ENCODE peak calls at places on chromosomes 5 and 9, in nine cellular contexts. One of them, this sample, is unnamed.
A peak's percentile ranks its signal among the peaks of the same experiment; 100 is the strongest.

GRCh38 chr5:96745844-96746531 is 61.8 kb downstream of the ERAP1 start:
- DNase-seq in endodermal cell: no peak
- DNase-seq in Peyer's patch: no peak
- DNase-seq in progenitor cell of endocrine pancreas: no peak
- DNase-seq in BE2C: no peak
- DNase-seq in GM13977: no peak
- DNase-seq in transverse colon: no peak
- DNase-seq in prostate gland: no peak
- DNase-seq in dorsolateral prefrontal cortex: no peak
- DNase-seq in this sample: no peak

GRCh38 chr5:181261320-181262085 is 560 bp upstream of the TRIM52 start:
- DNase-seq in endodermal cell: peak; percentile 90
- DNase-seq in Peyer's patch: peak; percentile 84
- DNase-seq in progenitor cell of endocrine pancreas: peak; percentile 43
- DNase-seq in BE2C: peak; percentile 82
- DNase-seq in GM13977: peak; percentile 71
- DNase-seq in transverse colon: peak; percentile 81
- DNase-seq in prostate gland: peak; percentile 62
- DNase-seq in dorsolateral prefrontal cortex: peak; percentile 63
- DNase-seq in this sample: peak; percentile 77

GRCh38 chr5:62596096-62596495 is 17.5 kb downstream of the LRRC70 start:
- DNase-seq in endodermal cell: no peak
- DNase-seq in Peyer's patch: no peak
- DNase-seq in progenitor cell of endocrine pancreas: no peak
- DNase-seq in BE2C: no peak
- DNase-seq in GM13977: no peak
- DNase-seq in transverse colon: no peak
- DNase-seq in prostate gland: no peak
- DNase-seq in dorsolateral prefrontal cortex: no peak
- DNase-seq in this sample: no peak

GRCh38 chr9:91033802-91034201 is 232.2 kb downstream of the SYK start:
- DNase-seq in endodermal cell: peak; percentile 88
- DNase-seq in Peyer's patch: peak; percentile 57
- DNase-seq in progenitor cell of endocrine pancreas: no peak
- DNase-seq in BE2C: peak; percentile 36
- DNase-seq in GM13977: peak; percentile 40
- DNase-seq in transverse colon: peak; percentile 50
- DNase-seq in prostate gland: no peak
- DNase-seq in dorsolateral prefrontal cortex: no peak
- DNase-seq in this sample: no peak

GRCh38 chr5:72994578-72994977 is 38.7 kb downstream of the FCHO2 start:
- DNase-seq in endodermal cell: no peak
- DNase-seq in Peyer's patch: no peak
- DNase-seq in progenitor cell of endocrine pancreas: no peak
- DNase-seq in BE2C: no peak
- DNase-seq in GM13977: no peak
- DNase-seq in transverse colon: no peak
- DNase-seq in prostate gland: no peak
- DNase-seq in dorsolateral prefrontal cortex: no peak
- DNase-seq in this sample: no peak

GRCh38 chr9:125613156-125613555 is 93.9 kb downstream of the MAPKAP1 start:
- DNase-seq in endodermal cell: no peak
- DNase-seq in Peyer's patch: no peak
- DNase-seq in progenitor cell of endocrine pancreas: no peak
- DNase-seq in BE2C: no peak
- DNase-seq in GM13977: no peak
- DNase-seq in transverse colon: no peak
- DNase-seq in prostate gland: no peak
- DNase-seq in dorsolateral prefrontal cortex: no peak
- DNase-seq in this sample: no peak

GRCh38 chr5:9351535-9351934 is 194.3 kb downstream of the SEMA5A start:
- DNase-seq in endodermal cell: no peak
- DNase-seq in Peyer's patch: no peak
- DNase-seq in progenitor cell of endocrine pancreas: no peak
- DNase-seq in BE2C: no peak
- DNase-seq in GM13977: no peak
- DNase-seq in transverse colon: no peak
- DNase-seq in prostate gland: no peak
- DNase-seq in dorsolateral prefrontal cortex: no peak
- DNase-seq in this sample: no peak

GRCh38 chr5:154118832-154119442 is 71.6 kb upstream of the GALNT10 start:
- DNase-seq in endodermal cell: peak; percentile 49
- DNase-seq in Peyer's patch: peak; percentile 21
- DNase-seq in progenitor cell of endocrine pancreas: no peak
- DNase-seq in BE2C: no peak
- DNase-seq in GM13977: no peak
- DNase-seq in transverse colon: no peak
- DNase-seq in prostate gland: no peak
- DNase-seq in dorsolateral prefrontal cortex: no peak
- DNase-seq in this sample: no peak

GRCh38 chr5:151225071-151225470 is 1.2 kb upstream of the CCDC69 start:
- DNase-seq in endodermal cell: no peak
- DNase-seq in Peyer's patch: no peak
- DNase-seq in progenitor cell of endocrine pancreas: no peak
- DNase-seq in BE2C: no peak
- DNase-seq in GM13977: no peak
- DNase-seq in transverse colon: no peak
- DNase-seq in prostate gland: no peak
- DNase-seq in dorsolateral prefrontal cortex: no peak
- DNase-seq in this sample: no peak

GRCh38 chr5:151224372-151224771 is 480 bp upstream of the CCDC69 start:
- DNase-seq in endodermal cell: no peak
- DNase-seq in Peyer's patch: no peak
- DNase-seq in progenitor cell of endocrine pancreas: no peak
- DNase-seq in BE2C: no peak
- DNase-seq in GM13977: peak; percentile 48
- DNase-seq in transverse colon: no peak
- DNase-seq in prostate gland: no peak
- DNase-seq in dorsolateral prefrontal cortex: no peak
- DNase-seq in this sample: no peak

GRCh38 chr5:151222769-151223446 is 984 bp downstream of the CCDC69 start:
- DNase-seq in endodermal cell: peak; percentile 66
- DNase-seq in Peyer's patch: peak; percentile 81
- DNase-seq in progenitor cell of endocrine pancreas: no peak
- DNase-seq in BE2C: no peak
- DNase-seq in GM13977: peak; percentile 68
- DNase-seq in transverse colon: peak; percentile 69
- DNase-seq in prostate gland: peak; percentile 9
- DNase-seq in dorsolateral prefrontal cortex: no peak
- DNase-seq in this sample: no peak

GRCh38 chr5:151222054-151222768 is 1.7 kb downstream of the CCDC69 start:
- DNase-seq in endodermal cell: no peak
- DNase-seq in Peyer's patch: no peak
- DNase-seq in progenitor cell of endocrine pancreas: no peak
- DNase-seq in BE2C: no peak
- DNase-seq in GM13977: no peak
- DNase-seq in transverse colon: no peak
- DNase-seq in prostate gland: no peak
- DNase-seq in dorsolateral prefrontal cortex: no peak
- DNase-seq in this sample: no peak

DNA sequence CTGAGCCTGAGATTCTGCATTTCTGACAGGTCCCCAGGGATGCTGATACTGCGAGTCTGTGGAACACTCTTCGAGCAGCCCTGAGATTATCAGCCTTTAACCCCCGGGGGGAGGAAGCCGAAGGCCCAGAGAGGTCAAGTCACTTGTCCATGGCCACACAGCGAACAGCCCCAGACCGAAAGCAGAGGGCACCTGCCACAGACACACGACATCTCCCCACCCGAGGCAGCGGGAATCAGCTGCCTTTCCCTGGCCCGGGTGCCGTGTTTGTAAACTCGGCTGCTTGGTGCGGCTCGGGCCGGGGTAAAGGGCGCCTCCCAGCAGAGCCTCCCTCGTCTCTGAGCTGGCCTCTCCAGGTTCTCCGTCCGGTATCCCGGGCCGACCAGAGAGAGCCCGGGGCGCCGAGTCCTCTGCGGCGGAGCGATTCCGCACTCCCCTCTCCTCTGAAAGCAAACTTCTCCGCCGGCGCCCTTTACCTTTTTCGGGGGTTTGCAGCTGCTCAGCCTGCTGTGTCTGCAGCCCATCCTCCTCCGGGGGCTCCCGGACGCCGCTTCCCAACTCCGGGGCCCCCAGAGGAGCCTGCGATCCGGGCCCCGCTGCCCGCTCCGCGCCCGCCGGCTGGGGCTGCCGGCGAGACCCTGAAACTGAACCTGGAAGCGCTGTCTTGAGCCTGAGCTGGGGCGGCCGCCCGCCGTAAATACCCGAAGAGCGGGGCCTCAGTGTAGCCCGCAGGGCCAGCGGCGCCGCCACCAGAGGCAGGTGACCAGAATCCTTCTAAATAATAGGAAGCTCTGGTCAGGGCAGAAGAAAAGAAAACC is at the start of gene CCDC69:
- DNase-seq in endodermal cell: peak; percentile 94
- DNase-seq in Peyer's patch: peak; percentile 69
- DNase-seq in progenitor cell of endocrine pancreas: peak; percentile 60
- DNase-seq in BE2C: peak; percentile 78
- DNase-seq in GM13977: peak; percentile 78
- DNase-seq in transverse colon: peak; percentile 81
- DNase-seq in prostate gland: peak; percentile 72
- DNase-seq in dorsolateral prefrontal cortex: peak; percentile 66
- DNase-seq in this sample: peak; percentile 76
- TF ChIP-seq CTCF in endodermal cell: peak; percentile 55
- TF ChIP-seq CTCF in Peyer's patch: peak; percentile 7
- TF ChIP-seq CTCF in progenitor cell of endocrine pancreas: peak; percentile 38
- TF ChIP-seq CTCF in BE2C: no peak
- TF ChIP-seq CTCF in GM13977: peak; percentile 15
- TF ChIP-seq CTCF in transverse colon: peak; percentile 17
- TF ChIP-seq CTCF in prostate gland: no peak
- TF ChIP-seq CTCF in dorsolateral prefrontal cortex: no peak
- TF ChIP-seq CTCF in this sample: peak; percentile 53

GRCh38 chr9:37264539-37264938 is 144.2 kb downstream of the ZCCHC7 start:
- DNase-seq in endodermal cell: no peak
- DNase-seq in Peyer's patch: no peak
- DNase-seq in progenitor cell of endocrine pancreas: no peak
- DNase-seq in BE2C: no peak
- DNase-seq in GM13977: no peak
- DNase-seq in transverse colon: no peak
- DNase-seq in prostate gland: no peak
- DNase-seq in dorsolateral prefrontal cortex: no peak
- DNase-seq in this sample: no peak

GRCh38 chr9:37266630-37267029 is 146.3 kb downstream of the ZCCHC7 start:
- DNase-seq in endodermal cell: no peak
- DNase-seq in Peyer's patch: no peak
- DNase-seq in progenitor cell of endocrine pancreas: no peak
- DNase-seq in BE2C: no peak
- DNase-seq in GM13977: no peak
- DNase-seq in transverse colon: no peak
- DNase-seq in prostate gland: no peak
- DNase-seq in dorsolateral prefrontal cortex: no peak
- DNase-seq in this sample: no peak

GRCh38 chr9:37259906-37260305 is 139.5 kb downstream of the ZCCHC7 start:
- DNase-seq in endodermal cell: no peak
- DNase-seq in Peyer's patch: no peak
- DNase-seq in progenitor cell of endocrine pancreas: no peak
- DNase-seq in BE2C: no peak
- DNase-seq in GM13977: no peak
- DNase-seq in transverse colon: no peak
- DNase-seq in prostate gland: no peak
- DNase-seq in dorsolateral prefrontal cortex: no peak
- DNase-seq in this sample: no peak

GRCh38 chr9:37262410-37262809 is 142.0 kb downstream of the ZCCHC7 start:
- DNase-seq in endodermal cell: peak; percentile 63
- DNase-seq in Peyer's patch: no peak
- DNase-seq in progenitor cell of endocrine pancreas: no peak
- DNase-seq in BE2C: peak; percentile 51
- DNase-seq in GM13977: no peak
- DNase-seq in transverse colon: no peak
- DNase-seq in prostate gland: no peak
- DNase-seq in dorsolateral prefrontal cortex: no peak
- DNase-seq in this sample: no peak
- TF ChIP-seq CTCF in endodermal cell: peak; percentile 83
- TF ChIP-seq CTCF in Peyer's patch: peak; percentile 12
- TF ChIP-seq CTCF in progenitor cell of endocrine pancreas: peak; percentile 55
- TF ChIP-seq CTCF in BE2C: peak; percentile 86
- TF ChIP-seq CTCF in GM13977: peak; percentile 45
- TF ChIP-seq CTCF in transverse colon: peak; percentile 3
- TF ChIP-seq CTCF in prostate gland: peak; percentile 42
- TF ChIP-seq CTCF in dorsolateral prefrontal cortex: no peak
- TF ChIP-seq CTCF in this sample: peak; percentile 74

GRCh38 chr9:123105490-123105889 is 72.0 kb downstream of the GPR21 start:
- DNase-seq in endodermal cell: no peak
- DNase-seq in Peyer's patch: no peak
- DNase-seq in progenitor cell of endocrine pancreas: no peak
- DNase-seq in BE2C: no peak
- DNase-seq in GM13977: no peak
- DNase-seq in transverse colon: no peak
- DNase-seq in prostate gland: no peak
- DNase-seq in dorsolateral prefrontal cortex: no peak
- DNase-seq in this sample: no peak

GRCh38 chr9:123109540-123110279 is 76.2 kb downstream of the GPR21 start:
- DNase-seq in endodermal cell: no peak
- DNase-seq in Peyer's patch: no peak
- DNase-seq in progenitor cell of endocrine pancreas: no peak
- DNase-seq in BE2C: no peak
- DNase-seq in GM13977: no peak
- DNase-seq in transverse colon: no peak
- DNase-seq in prostate gland: no peak
- DNase-seq in dorsolateral prefrontal cortex: no peak
- DNase-seq in this sample: no peak

GRCh38 chr9:123104807-123105206 is 71.3 kb downstream of the GPR21 start:
- DNase-seq in endodermal cell: no peak
- DNase-seq in Peyer's patch: no peak
- DNase-seq in progenitor cell of endocrine pancreas: no peak
- DNase-seq in BE2C: no peak
- DNase-seq in GM13977: no peak
- DNase-seq in transverse colon: no peak
- DNase-seq in prostate gland: no peak
- DNase-seq in dorsolateral prefrontal cortex: no peak
- DNase-seq in this sample: no peak

GRCh38 chr9:123108976-123109375 is 75.5 kb downstream of the GPR21 start:
- DNase-seq in endodermal cell: no peak
- DNase-seq in Peyer's patch: no peak
- DNase-seq in progenitor cell of endocrine pancreas: no peak
- DNase-seq in BE2C: no peak
- DNase-seq in GM13977: no peak
- DNase-seq in transverse colon: no peak
- DNase-seq in prostate gland: no peak
- DNase-seq in dorsolateral prefrontal cortex: no peak
- DNase-seq in this sample: no peak

GRCh38 chr9:123107639-123108285 is 74.3 kb downstream of the GPR21 start:
- DNase-seq in endodermal cell: peak; percentile 76
- DNase-seq in Peyer's patch: no peak
- DNase-seq in progenitor cell of endocrine pancreas: no peak
- DNase-seq in BE2C: no peak
- DNase-seq in GM13977: no peak
- DNase-seq in transverse colon: no peak
- DNase-seq in prostate gland: no peak
- DNase-seq in dorsolateral prefrontal cortex: no peak
- DNase-seq in this sample: no peak
- TF ChIP-seq CTCF in endodermal cell: peak; percentile 64
- TF ChIP-seq CTCF in Peyer's patch: no peak
- TF ChIP-seq CTCF in progenitor cell of endocrine pancreas: peak; percentile 16
- TF ChIP-seq CTCF in BE2C: no peak
- TF ChIP-seq CTCF in GM13977: no peak
- TF ChIP-seq CTCF in transverse colon: no peak
- TF ChIP-seq CTCF in prostate gland: no peak
- TF ChIP-seq CTCF in dorsolateral prefrontal cortex: no peak
- TF ChIP-seq CTCF in this sample: peak; percentile 16

DNA sequence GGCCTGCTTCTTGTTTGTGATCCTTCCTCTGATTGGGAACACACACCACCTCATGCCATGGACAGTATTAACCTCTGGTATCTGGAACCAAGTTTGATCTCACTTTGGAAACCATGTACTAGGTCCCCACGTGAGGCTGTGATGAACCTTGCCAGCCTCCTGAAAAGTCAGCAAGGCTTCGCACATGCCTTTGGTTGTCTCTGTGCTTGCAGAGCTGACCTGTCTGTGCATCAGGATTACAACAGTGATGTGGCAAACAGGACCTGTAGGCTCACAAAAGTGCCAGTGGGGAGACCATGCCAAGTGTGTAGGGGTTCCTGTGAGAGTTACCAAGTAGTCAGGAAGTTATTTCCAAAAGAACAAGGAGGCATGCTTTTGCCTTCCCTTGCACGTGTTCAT is 1.4 kb downstream of the ACO1 start:
- DNase-seq in endodermal cell: no peak
- DNase-seq in Peyer's patch: no peak
- DNase-seq in progenitor cell of endocrine pancreas: no peak
- DNase-seq in BE2C: no peak
- DNase-seq in GM13977: no peak
- DNase-seq in transverse colon: no peak
- DNase-seq in prostate gland: no peak
- DNase-seq in dorsolateral prefrontal cortex: no peak
- DNase-seq in this sample: no peak
- TF ChIP-seq CTCF in endodermal cell: no peak
- TF ChIP-seq CTCF in Peyer's patch: no peak
- TF ChIP-seq CTCF in progenitor cell of endocrine pancreas: no peak
- TF ChIP-seq CTCF in BE2C: no peak
- TF ChIP-seq CTCF in GM13977: no peak
- TF ChIP-seq CTCF in transverse colon: no peak
- TF ChIP-seq CTCF in prostate gland: no peak
- TF ChIP-seq CTCF in dorsolateral prefrontal cortex: no peak
- TF ChIP-seq CTCF in this sample: no peak

This sample was measured in type B pancreatic cell.